ENCODE peak calls at places on chromosome 15, in five cellular contexts. One of them, this sample, is unnamed. For H3K4me1, the result is how much of the 10 kb centered on the place peaks cover.

GRCh38 chr15:62935300-62936081 is 107.1 kb upstream of the TPM1 start:
- DNase-seq in BE2C: no peak
- DNase-seq in heart right ventricle: no peak
- DNase-seq in adipocyte: peak
- DNase-seq in uterus: no peak
- DNase-seq in this sample: peak

GRCh38 chr15:48596415-48596814 is 49.1 kb downstream of the FBN1 start:
- DNase-seq in BE2C: no peak
- DNase-seq in uterus: no peak
- DNase-seq in heart right ventricle: no peak
- DNase-seq in adipocyte: no peak
- DNase-seq in this sample: no peak

GRCh38 chr15:83278191-83278590 is 6.3 kb downstream of the BNC1 start:
- DNase-seq in adipocyte: peak
- DNase-seq in uterus: no peak
- DNase-seq in heart right ventricle: no peak
- DNase-seq in BE2C: no peak
- DNase-seq in this sample: no peak

GRCh38 chr15:64775551-64776401 is at the start of gene RBPMS2:
- DNase-seq in uterus: peak
- DNase-seq in heart right ventricle: peak
- DNase-seq in BE2C: peak
- DNase-seq in adipocyte: peak
- DNase-seq in this sample: peak

GRCh38 chr15:44729394-44729913 is 6.9 kb upstream of the TRIM69 start:
- DNase-seq in adipocyte: peak
- DNase-seq in uterus: no peak
- DNase-seq in heart right ventricle: peak
- DNase-seq in BE2C: peak
- DNase-seq in this sample: peak

GRCh38 chr15:84947947-84948830 is 33.5 kb upstream of the PDE8A start:
- DNase-seq in uterus: peak
- DNase-seq in heart right ventricle: peak
- DNase-seq in BE2C: no peak
- DNase-seq in adipocyte: peak
- DNase-seq in this sample: no peak

GRCh38 chr15:56064152-56064551 is 70.7 kb upstream of the NEDD4 start:
- DNase-seq in BE2C: no peak
- DNase-seq in adipocyte: no peak
- DNase-seq in heart right ventricle: no peak
- DNase-seq in uterus: no peak
- DNase-seq in this sample: no peak

GRCh38 chr15:63234479-63234878 is 42.9 kb upstream of the APH1B start:
- DNase-seq in BE2C: no peak
- DNase-seq in adipocyte: peak
- DNase-seq in heart right ventricle: peak
- DNase-seq in uterus: peak
- DNase-seq in this sample: no peak

GRCh38 chr15:70504305-70504951 is 258.9 kb downstream of the UACA start:
- DNase-seq in adipocyte: peak
- DNase-seq in heart right ventricle: peak
- DNase-seq in BE2C: peak
- DNase-seq in uterus: peak
- DNase-seq in this sample: no peak

GRCh38 chr15:48721061-48721810 is 75.7 kb upstream of the FBN1 start:
- DNase-seq in BE2C: no peak
- DNase-seq in adipocyte: peak
- DNase-seq in heart right ventricle: no peak
- DNase-seq in uterus: no peak
- DNase-seq in this sample: no peak

GRCh38 chr15:39786444-39787056 is 3.9 kb upstream of the FSIP1 start:
- DNase-seq in heart right ventricle: no peak
- DNase-seq in BE2C: no peak
- DNase-seq in uterus: no peak
- DNase-seq in adipocyte: peak
- DNase-seq in this sample: no peak

GRCh38 chr15:68231102-68231818 is 1.7 kb upstream of the CLN6 start:
- DNase-seq in adipocyte: no peak
- DNase-seq in uterus: no peak
- DNase-seq in BE2C: peak
- DNase-seq in heart right ventricle: no peak
- DNase-seq in this sample: no peak

GRCh38 chr15:91537868-91538267 is 315.6 kb upstream of the SLCO3A1 start:
- DNase-seq in heart right ventricle: no peak
- DNase-seq in BE2C: no peak
- DNase-seq in adipocyte: no peak
- DNase-seq in uterus: no peak
- DNase-seq in this sample: no peak

GRCh38 chr15:66252411-66253295 is 897 bp downstream of the MEGF11 start:
- DNase-seq in uterus: peak
- DNase-seq in BE2C: peak
- DNase-seq in heart right ventricle: peak
- DNase-seq in adipocyte: peak
- DNase-seq in this sample: peak

GRCh38 chr15:77643764-77644163 is 11.1 kb upstream of the LINGO1 start:
- DNase-seq in BE2C: no peak
- DNase-seq in adipocyte: no peak
- DNase-seq in uterus: no peak
- DNase-seq in heart right ventricle: no peak
- DNase-seq in this sample: no peak

GRCh38 chr15:77640615-77641014 is 7.9 kb upstream of the LINGO1 start:
- DNase-seq in BE2C: no peak
- DNase-seq in heart right ventricle: no peak
- DNase-seq in uterus: no peak
- DNase-seq in adipocyte: no peak
- DNase-seq in this sample: no peak

GRCh38 chr15:77639431-77639830 is 6.7 kb upstream of the LINGO1 start:
- DNase-seq in BE2C: no peak
- DNase-seq in uterus: no peak
- DNase-seq in heart right ventricle: no peak
- DNase-seq in adipocyte: no peak
- DNase-seq in this sample: no peak

GRCh38 chr15:77642793-77643430 is 10.2 kb upstream of the LINGO1 start:
- DNase-seq in BE2C: peak
- DNase-seq in heart right ventricle: no peak
- DNase-seq in uterus: no peak
- DNase-seq in adipocyte: peak
- DNase-seq in this sample: no peak

GRCh38 chr15:77642019-77642418 is 9.3 kb upstream of the LINGO1 start:
- DNase-seq in uterus: no peak
- DNase-seq in BE2C: no peak
- DNase-seq in heart right ventricle: no peak
- DNase-seq in adipocyte: no peak
- DNase-seq in this sample: no peak
- H3K4me1 ChIP-seq in uterus: under half
- H3K4me1 ChIP-seq in BE2C: under half
- H3K4me1 ChIP-seq in heart right ventricle: under half
- H3K4me1 ChIP-seq in adipocyte: under half
- H3K4me1 ChIP-seq in this sample: under half

GRCh38 chr15:52218816-52219215 is 27.6 kb upstream of the GNB5 start:
- DNase-seq in heart right ventricle: no peak
- DNase-seq in BE2C: no peak
- DNase-seq in adipocyte: no peak
- DNase-seq in uterus: no peak
- DNase-seq in this sample: no peak

GRCh38 chr15:52220896-52221660 is 29.9 kb upstream of the GNB5 start:
- DNase-seq in heart right ventricle: no peak
- DNase-seq in adipocyte: no peak
- DNase-seq in BE2C: no peak
- DNase-seq in uterus: no peak
- DNase-seq in this sample: no peak

GRCh38 chr15:52221730-52222129 is 30.5 kb upstream of the GNB5 start:
- DNase-seq in uterus: no peak
- DNase-seq in heart right ventricle: no peak
- DNase-seq in adipocyte: no peak
- DNase-seq in BE2C: no peak
- DNase-seq in this sample: no peak

GRCh38 chr15:52217186-52217585 is 26.0 kb upstream of the GNB5 start:
- DNase-seq in BE2C: peak
- DNase-seq in heart right ventricle: no peak
- DNase-seq in uterus: no peak
- DNase-seq in adipocyte: no peak
- DNase-seq in this sample: no peak

GRCh38 chr15:52220251-52220650 is 29.1 kb upstream of the GNB5 start:
- DNase-seq in uterus: no peak
- DNase-seq in adipocyte: no peak
- DNase-seq in heart right ventricle: no peak
- DNase-seq in BE2C: no peak
- DNase-seq in this sample: no peak
- H3K4me1 ChIP-seq in uterus: under half
- H3K4me1 ChIP-seq in adipocyte: under half
- H3K4me1 ChIP-seq in heart right ventricle: under half
- H3K4me1 ChIP-seq in BE2C: under half
- H3K4me1 ChIP-seq in this sample: under half

GRCh38 chr15:60583946-60584345 is 105.0 kb upstream of the ICE2 start:
- DNase-seq in adipocyte: no peak
- DNase-seq in heart right ventricle: no peak
- DNase-seq in uterus: no peak
- DNase-seq in BE2C: no peak
- DNase-seq in this sample: no peak

GRCh38 chr15:60582370-60583036 is 103.6 kb upstream of the ICE2 start:
- DNase-seq in heart right ventricle: no peak
- DNase-seq in uterus: no peak
- DNase-seq in adipocyte: no peak
- DNase-seq in BE2C: no peak
- DNase-seq in this sample: no peak

GRCh38 chr15:60583194-60583593 is 104.3 kb upstream of the ICE2 start:
- DNase-seq in uterus: no peak
- DNase-seq in BE2C: no peak
- DNase-seq in heart right ventricle: no peak
- DNase-seq in adipocyte: no peak
- DNase-seq in this sample: no peak

GRCh38 chr15:60580068-60580467 is 101.1 kb upstream of the ICE2 start:
- DNase-seq in BE2C: no peak
- DNase-seq in adipocyte: no peak
- DNase-seq in uterus: no peak
- DNase-seq in heart right ventricle: no peak
- DNase-seq in this sample: no peak

DNA sequence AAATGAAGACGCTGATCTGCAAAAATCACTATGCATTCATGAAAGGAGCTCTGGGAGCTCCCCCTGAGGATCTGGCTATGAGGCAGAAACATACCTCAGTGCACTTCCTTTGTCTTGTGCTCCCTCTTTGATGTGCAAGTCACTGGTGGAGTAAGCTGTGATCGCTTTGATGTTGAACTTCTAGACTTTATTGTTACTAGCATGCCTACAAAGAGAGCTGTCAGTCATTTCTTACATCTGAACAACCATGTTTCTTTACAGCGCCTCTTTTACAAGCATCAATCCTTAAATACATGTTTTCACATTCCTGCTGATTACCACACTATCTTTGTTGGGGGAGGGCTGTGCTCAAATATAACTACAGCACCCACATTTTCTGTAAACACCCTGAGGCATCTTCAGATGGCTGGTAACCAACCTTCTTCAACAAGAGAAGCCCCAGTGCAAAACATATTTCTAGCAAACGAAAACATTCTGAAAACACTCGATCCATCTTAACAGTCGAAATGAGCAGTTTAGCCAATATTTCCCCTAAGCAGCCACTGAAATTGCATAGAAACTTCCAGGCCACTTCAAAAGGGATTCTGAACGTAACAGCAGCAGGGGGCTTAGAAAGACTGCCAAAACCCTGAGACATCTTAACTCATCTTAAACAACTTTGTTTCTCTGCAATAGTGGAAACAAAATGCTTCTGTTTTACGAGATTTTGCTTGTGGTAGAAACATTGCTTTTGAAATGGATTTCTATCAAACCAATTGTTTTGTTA is 101.9 kb upstream of the ICE2 start:
- DNase-seq in adipocyte: no peak
- DNase-seq in heart right ventricle: no peak
- DNase-seq in BE2C: no peak
- DNase-seq in uterus: no peak
- DNase-seq in this sample: no peak
- H3K4me1 ChIP-seq in adipocyte: under half
- H3K4me1 ChIP-seq in heart right ventricle: under half
- H3K4me1 ChIP-seq in BE2C: under half
- H3K4me1 ChIP-seq in uterus: under half
- H3K4me1 ChIP-seq in this sample: under half

GRCh38 chr15:74674161-74674560 is 21.7 kb downstream of the EDC3 start:
- DNase-seq in uterus: no peak
- DNase-seq in heart right ventricle: no peak
- DNase-seq in adipocyte: no peak
- DNase-seq in BE2C: no peak
- DNase-seq in this sample: no peak
- H3K4me1 ChIP-seq in uterus: under half
- H3K4me1 ChIP-seq in heart right ventricle: under half
- H3K4me1 ChIP-seq in adipocyte: under half
- H3K4me1 ChIP-seq in BE2C: under half
- H3K4me1 ChIP-seq in this sample: under half

GRCh38 chr15:101198820-101199219 is 53.0 kb downstream of the CHSY1 start:
- DNase-seq in uterus: no peak
- DNase-seq in heart right ventricle: no peak
- DNase-seq in BE2C: no peak
- DNase-seq in adipocyte: no peak
- DNase-seq in this sample: no peak
- H3K4me1 ChIP-seq in uterus: under half
- H3K4me1 ChIP-seq in heart right ventricle: half or more
- H3K4me1 ChIP-seq in BE2C: under half
- H3K4me1 ChIP-seq in adipocyte: under half
- H3K4me1 ChIP-seq in this sample: under half